ENCODE peak calls at places on chromosomes 11 and 22, in eight cellular contexts. F, C, Q, A, L, W, V and I are unnamed samples.

GRCh38 chr11:86637976-86638375 is 34.4 kb downstream of the ME3 start:
- DNase-seq in F (no peak), C (no peak), Q (no peak), A (no peak), L (no peak), W (no peak), V (no peak), I (no peak)

GRCh38 chr11:62217191-62217748 is 8.8 kb downstream of the SCGB2A1 start:
- DNase-seq in F (no peak), C (no peak), Q (peak; percentile 29), A (no peak), L (peak; percentile 10), W (no peak), V (peak; percentile 42), I (no peak)

GRCh38 chr11:58059011-58059358 is 28.2 kb downstream of the OR6Q1 start:
- DNase-seq in F (no peak), C (no peak), Q (peak; percentile 93), A (peak; percentile 43), L (peak; percentile 90), W (no peak), V (no peak), I (no peak)

GRCh38 chr11:74417860-74418508 is 19.8 kb upstream of the PGM2L1 start:
- DNase-seq in F (no peak), C (no peak), Q (no peak), A (no peak), L (peak; percentile 3), W (no peak), V (no peak), I (no peak)

GRCh38 chr11:103024086-103024485 is 67.9 kb downstream of the DCUN1D5 start:
- DNase-seq in F (no peak), C (no peak), Q (no peak), A (no peak), L (no peak), W (no peak), V (no peak), I (no peak)

GRCh38 chr11:96303067-96303466 is 39.9 kb downstream of the MAML2 start:
- DNase-seq in F (no peak), C (no peak), Q (peak; percentile 84), A (no peak), L (peak; percentile 54), W (no peak), V (no peak), I (peak; percentile 47)

GRCh38 chr11:76648929-76649328 is 21.6 kb downstream of the LRRC32 start:
- DNase-seq in F (no peak), C (no peak), Q (peak; percentile 73), A (no peak), L (no peak), W (no peak), V (no peak), I (no peak)

GRCh38 chr11:65491614-65492386 is 7.0 kb upstream of the MALAT1 start:
- DNase-seq in F (peak; percentile 60), C (peak; percentile 45), Q (peak; percentile 88), A (no peak), L (peak; percentile 79), W (peak; percentile 73), V (peak; percentile 64), I (peak; percentile 68)

GRCh38 chr11:102345923-102346322 is 1.1 kb upstream of the BIRC2 start:
- DNase-seq in F (no peak), C (no peak), Q (peak; percentile 24), A (peak; percentile 1), L (peak; percentile 52), W (no peak), V (no peak), I (peak; percentile 42)

GRCh38 chr11:86492370-86493030 is 117.8 kb downstream of the CCDC81 start:
- DNase-seq in F (no peak), C (no peak), Q (peak; percentile 71), A (no peak), L (no peak), W (no peak), V (no peak), I (no peak)

GRCh38 chr11:34205326-34206035 is 100.1 kb downstream of the NAT10 start:
- DNase-seq in F (no peak), C (no peak), Q (peak; percentile 48), A (no peak), L (no peak), W (no peak), V (no peak), I (no peak)

GRCh38 chr11:17371614-17372013 is 16.8 kb downstream of the KCNJ11 start:
- DNase-seq in F (no peak), C (no peak), Q (peak; percentile 66), A (no peak), L (peak; percentile 37), W (peak; percentile 24), V (peak; percentile 57), I (no peak)

GRCh38 chr22:46078241-46079092 is 71.9 kb upstream of the PPARA start:
- DNase-seq in F (peak; percentile 67), C (no peak), Q (no peak), A (no peak), L (no peak), W (no peak), V (no peak), I (no peak)

GRCh38 chr11:122235615-122236014 is 119.6 kb upstream of the BLID start:
- DNase-seq in F (no peak), C (no peak), Q (peak; percentile 50), A (no peak), L (no peak), W (no peak), V (no peak), I (peak; percentile 43)

GRCh38 chr22:47053013-47053864 is 290.8 kb downstream of the TBC1D22A start:
- DNase-seq in F (peak; percentile 87), C (no peak), Q (no peak), A (no peak), L (no peak), W (no peak), V (no peak), I (no peak)

GRCh38 chr11:61747389-61748285 is 4.8 kb upstream of the MYRF start:
- DNase-seq in F (no peak), C (peak; percentile 77), Q (peak; percentile 83), A (peak; percentile 61), L (peak; percentile 68), W (peak; percentile 88), V (peak; percentile 53), I (no peak)

GRCh38 chr11:37657645-37658044 is 1059.6 kb upstream of the RAG2 start:
- DNase-seq in F (no peak), C (no peak), Q (peak; percentile 30), A (no peak), L (peak; percentile 2), W (no peak), V (no peak), I (peak; percentile 5)

GRCh38 chr11:48087422-48087821 is 107.1 kb downstream of the PTPRJ start:
- DNase-seq in F (no peak), C (no peak), Q (no peak), A (no peak), L (no peak), W (no peak), V (no peak), I (no peak)

GRCh38 chr11:68127791-68128681 is 6.8 kb upstream of the CHKA start:
- DNase-seq in F (no peak), C (peak; percentile 54), Q (peak; percentile 91), A (peak; percentile 78), L (peak; percentile 70), W (peak; percentile 96), V (no peak), I (no peak)

GRCh38 chr22:46767249-46767985 is 5.0 kb downstream of the TBC1D22A start:
- DNase-seq in F (no peak), C (no peak), Q (no peak), A (no peak), L (no peak), W (no peak), V (no peak), I (no peak)

GRCh38 chr11:10489444-10489785 is 34.4 kb downstream of the AMPD3 start:
- DNase-seq in F (no peak), C (no peak), Q (no peak), A (no peak), L (no peak), W (no peak), V (no peak), I (no peak)

GRCh38 chr22:26428515-26429457 is at the start of gene ASPHD2:
- DNase-seq in F (peak; percentile 38), C (peak; percentile 53), Q (peak; percentile 73), A (peak; percentile 70), L (peak; percentile 84), W (peak; percentile 83), V (peak; percentile 90), I (peak; percentile 49)

GRCh38 chr11:123033895-123034294 is 28.0 kb downstream of the HSPA8 start:
- DNase-seq in F (no peak), C (no peak), Q (peak; percentile 57), A (no peak), L (no peak), W (no peak), V (no peak), I (no peak)

GRCh38 chr11:82994615-82995014 is 77.1 kb downstream of the RAB30 start:
- DNase-seq in F (no peak), C (no peak), Q (no peak), A (no peak), L (no peak), W (no peak), V (no peak), I (no peak)

GRCh38 chr22:40058265-40058664 is 63.5 kb downstream of the FAM83F start:
- DNase-seq in F (no peak), C (no peak), Q (no peak), A (no peak), L (no peak), W (no peak), V (no peak), I (no peak)

GRCh38 chr11:2382927-2383822 is 6.1 kb downstream of the CD81 start:
- DNase-seq in F (no peak), C (no peak), Q (peak; percentile 26), A (no peak), L (no peak), W (no peak), V (peak; percentile 51), I (no peak)